ENCODE peak calls at places on chromosomes 11 and 22, in ten cellular contexts. H is posterior cingulate gyrus; Y is T follicular helper cell; N is NCI-H1092; A is AG10803; B is B cell; D is T-helper 9 cell; L is CD8-positive, alpha-beta memory T cell; S is activated T-helper 9 cell treated with anti-CD3 and anti-CD28 coated beads, Interleukin-2, amount 50 U/mL, for 16 hours; Z is non-pigmented ciliary epithelial cell. C is an unnamed sample.

GRCh38 chr11:91248199-91248807 is 976.3 kb upstream of the FAT3 start:
- DNase-seq in H (no peak), Y (no peak), N (no peak), A (no peak), B (peak; percentile 2), D (no peak), L (no peak), S (no peak), Z (no peak), C (no peak)

GRCh38 chr11:112785717-112786116 is 175.5 kb upstream of the NCAM1 start:
- DNase-seq in H (no peak), Y (no peak), N (no peak), A (peak; percentile 85), B (no peak), D (no peak), L (no peak), S (no peak), Z (no peak), C (no peak)

GRCh38 chr11:128814856-128815705 is 52.0 kb downstream of the KCNJ1 start:
- DNase-seq in H (no peak), Y (no peak), N (no peak), A (peak; percentile 97), B (no peak), D (no peak), L (no peak), S (no peak), Z (peak; percentile 68), C (no peak)

GRCh38 chr11:35781342-35782171 is 119.0 kb downstream of the TRIM44 start:
- DNase-seq in H (no peak), Y (no peak), N (no peak), A (peak; percentile 75), B (no peak), D (no peak), L (no peak), S (no peak), Z (no peak), C (no peak)

GRCh38 chr11:70409871-70410270 is 11.5 kb downstream of the CTTN start:
- DNase-seq in H (no peak), Y (no peak), N (no peak), A (no peak), B (no peak), D (no peak), L (no peak), S (no peak), Z (no peak), C (no peak)

GRCh38 chr11:130088909-130089668 is 19.4 kb downstream of the APLP2 start:
- DNase-seq in H (no peak), Y (no peak), N (no peak), A (no peak), B (no peak), D (no peak), L (no peak), S (no peak), Z (no peak), C (no peak)

GRCh38 chr11:17556999-17557398 is 9.9 kb downstream of the OTOG start:
- DNase-seq in H (no peak), Y (no peak), N (no peak), A (no peak), B (no peak), D (no peak), L (no peak), S (no peak), Z (no peak), C (no peak)

GRCh38 chr22:38981659-38982007 is 514 bp upstream of the APOBEC3B start:
- DNase-seq in H (no peak), Y (no peak), N (no peak), A (no peak), B (peak; percentile 35), D (no peak), L (no peak), S (no peak), Z (no peak), C (no peak)

GRCh38 chr11:78714539-78714938 is 139.9 kb upstream of the NARS2 start:
- DNase-seq in H (no peak), Y (no peak), N (no peak), A (no peak), B (no peak), D (no peak), L (no peak), S (no peak), Z (no peak), C (no peak)

GRCh38 chr22:29907753-29908515 is 25.0 kb downstream of the MTMR3 start:
- DNase-seq in H (no peak), Y (no peak), N (peak; percentile 5), A (peak; percentile 81), B (no peak), D (no peak), L (no peak), S (no peak), Z (peak; percentile 90), C (no peak)

GRCh38 chr11:128749986-128750385 is 56.1 kb downstream of the FLI1 start:
- DNase-seq in H (no peak), Y (no peak), N (no peak), A (no peak), B (no peak), D (no peak), L (no peak), S (no peak), Z (no peak), C (no peak)

GRCh38 chr11:35146074-35146521 is 7.1 kb downstream of the CD44 start:
- DNase-seq in H (no peak), Y (peak; percentile 53), N (no peak), A (no peak), B (no peak), D (no peak), L (no peak), S (peak; percentile 74), Z (no peak), C (peak; percentile 44)

GRCh38 chr11:128949791-128950454 is 7.3 kb upstream of the TP53AIP1 start:
- DNase-seq in H (no peak), Y (no peak), N (no peak), A (peak; percentile 39), B (no peak), D (no peak), L (no peak), S (no peak), Z (no peak), C (no peak)

GRCh38 chr11:94849836-94850235 is 81.7 kb downstream of the AMOTL1 start:
- DNase-seq in H (no peak), Y (no peak), N (no peak), A (peak; percentile 60), B (no peak), D (no peak), L (no peak), S (no peak), Z (no peak), C (no peak)

GRCh38 chr11:107957109-107957588 is 28.9 kb downstream of the RAB39A start:
- DNase-seq in H (no peak), Y (no peak), N (no peak), A (peak; percentile 72), B (no peak), D (no peak), L (no peak), S (no peak), Z (no peak), C (no peak)

GRCh38 chr11:103364687-103365086 is 255.5 kb downstream of the DYNC2H1 start:
- DNase-seq in H (no peak), Y (no peak), N (no peak), A (peak; percentile 22), B (no peak), D (no peak), L (no peak), S (no peak), Z (no peak), C (no peak)

GRCh38 chr22:34638128-34638527 is 427.8 kb upstream of the ISX start:
- DNase-seq in H (no peak), Y (no peak), N (no peak), A (no peak), B (no peak), D (no peak), L (no peak), S (no peak), Z (no peak), C (no peak)

GRCh38 chr11:109865558-109866186 is 227.5 kb upstream of the ZC3H12C start:
- DNase-seq in H (peak; percentile 23), Y (no peak), N (peak; percentile 8), A (no peak), B (no peak), D (no peak), L (no peak), S (no peak), Z (no peak), C (no peak)

GRCh38 chr22:43891360-43892182 is at the start of gene PNPLA5:
- DNase-seq in H (no peak), Y (no peak), N (no peak), A (no peak), B (no peak), D (no peak), L (no peak), S (no peak), Z (no peak), C (no peak)

GRCh38 chr22:47367993-47368945 is 605.8 kb downstream of the TBC1D22A start:
- DNase-seq in H (no peak), Y (no peak), N (no peak), A (no peak), B (no peak), D (no peak), L (no peak), S (no peak), Z (no peak), C (no peak)

GRCh38 chr22:49971232-49972162 is 10.9 kb downstream of the PIM3 start:
- DNase-seq in H (peak; percentile 22), Y (no peak), N (no peak), A (peak; percentile 51), B (peak; percentile 59), D (peak; percentile 50), L (no peak), S (peak; percentile 63), Z (no peak), C (no peak)

GRCh38 chr11:86274503-86274902 is 27.5 kb upstream of the HIKESHI start:
- DNase-seq in H (no peak), Y (no peak), N (no peak), A (no peak), B (peak; percentile 15), D (no peak), L (no peak), S (no peak), Z (no peak), C (no peak)

GRCh38 chr11:118914178-118914918 is 11.4 kb downstream of the BCL9L start:
- DNase-seq in H (no peak), Y (peak; percentile 75), N (no peak), A (no peak), B (peak; percentile 69), D (peak; percentile 75), L (peak; percentile 90), S (peak; percentile 51), Z (no peak), C (peak; percentile 75)

GRCh38 chr22:36237462-36238347 is 1.6 kb downstream of the APOL2 start:
- DNase-seq in H (no peak), Y (no peak), N (no peak), A (peak; percentile 21), B (no peak), D (no peak), L (no peak), S (no peak), Z (no peak), C (no peak)

GRCh38 chr22:30565341-30565740 is 9.1 kb downstream of the GAL3ST1 start:
- DNase-seq in H (no peak), Y (no peak), N (no peak), A (peak; percentile 35), B (no peak), D (no peak), L (no peak), S (no peak), Z (no peak), C (no peak)

GRCh38 chr11:62611705-62612365 is 740 bp downstream of the EML3 start:
- DNase-seq in H (no peak), Y (no peak), N (peak; percentile 25), A (peak; percentile 70), B (peak; percentile 80), D (peak; percentile 31), L (no peak), S (peak; percentile 36), Z (no peak), C (no peak)

GRCh38 chr11:121341609-121342008 is 49.0 kb downstream of the SC5D start:
- DNase-seq in H (no peak), Y (no peak), N (no peak), A (no peak), B (no peak), D (no peak), L (no peak), S (no peak), Z (no peak), C (no peak)

GRCh38 chr11:109320595-109320994 is 101.4 kb upstream of the C11orf87 start:
- DNase-seq in H (no peak), Y (no peak), N (no peak), A (peak; percentile 59), B (no peak), D (no peak), L (no peak), S (no peak), Z (no peak), C (no peak)